ENCODE peak calls at places on chromosomes 5 and 9, in four cellular contexts. One of them, this sample, is unnamed.

GRCh38 chr5:77214151-77214550 is 3.7 kb downstream of the PDE8B start:
- DNase-seq in HT-29: no peak
- DNase-seq in cerebellum: no peak
- DNase-seq in activated naive CD8-positive, alpha-beta T cell treated with anti-CD3 and anti-CD28 coated beads, Interleukin-2, amount 10 ng/mL, durations not matched to agents 7 days and 5 days: no peak
- DNase-seq in this sample: no peak

GRCh38 chr9:113668057-113668456 is 204.5 kb downstream of the RGS3 start:
- DNase-seq in activated naive CD8-positive, alpha-beta T cell treated with anti-CD3 and anti-CD28 coated beads, Interleukin-2, amount 10 ng/mL, durations not matched to agents 7 days and 5 days: no peak
- DNase-seq in HT-29: no peak
- DNase-seq in cerebellum: no peak
- DNase-seq in this sample: no peak

GRCh38 chr5:10600629-10601245 is 36.9 kb downstream of the ANKRD33B start:
- DNase-seq in cerebellum: no peak
- DNase-seq in HT-29: peak; percentile 22
- DNase-seq in activated naive CD8-positive, alpha-beta T cell treated with anti-CD3 and anti-CD28 coated beads, Interleukin-2, amount 10 ng/mL, durations not matched to agents 7 days and 5 days: no peak
- DNase-seq in this sample: peak; percentile 55

GRCh38 chr9:116156621-116157314 is 3.2 kb downstream of the PAPPA start:
- DNase-seq in HT-29: peak; percentile 45
- DNase-seq in cerebellum: peak; percentile 93
- DNase-seq in activated naive CD8-positive, alpha-beta T cell treated with anti-CD3 and anti-CD28 coated beads, Interleukin-2, amount 10 ng/mL, durations not matched to agents 7 days and 5 days: no peak
- DNase-seq in this sample: no peak

GRCh38 chr9:13128266-13128825 is 151.1 kb downstream of the MPDZ start:
- DNase-seq in HT-29: no peak
- DNase-seq in activated naive CD8-positive, alpha-beta T cell treated with anti-CD3 and anti-CD28 coated beads, Interleukin-2, amount 10 ng/mL, durations not matched to agents 7 days and 5 days: no peak
- DNase-seq in cerebellum: no peak
- DNase-seq in this sample: no peak

GRCh38 chr5:173025651-173026050 is 30.5 kb upstream of the CREBRF start:
- DNase-seq in HT-29: no peak
- DNase-seq in activated naive CD8-positive, alpha-beta T cell treated with anti-CD3 and anti-CD28 coated beads, Interleukin-2, amount 10 ng/mL, durations not matched to agents 7 days and 5 days: no peak
- DNase-seq in cerebellum: no peak
- DNase-seq in this sample: no peak

GRCh38 chr5:121273818-121274433 is 577.8 kb upstream of the FTMT start:
- DNase-seq in cerebellum: no peak
- DNase-seq in activated naive CD8-positive, alpha-beta T cell treated with anti-CD3 and anti-CD28 coated beads, Interleukin-2, amount 10 ng/mL, durations not matched to agents 7 days and 5 days: no peak
- DNase-seq in HT-29: peak; percentile 87
- DNase-seq in this sample: no peak

GRCh38 chr9:3827175-3827574 is 301.4 kb upstream of the RFX3 start:
- DNase-seq in cerebellum: no peak
- DNase-seq in HT-29: peak; percentile 93
- DNase-seq in activated naive CD8-positive, alpha-beta T cell treated with anti-CD3 and anti-CD28 coated beads, Interleukin-2, amount 10 ng/mL, durations not matched to agents 7 days and 5 days: no peak
- DNase-seq in this sample: no peak

GRCh38 chr5:173829826-173830225 is 58.3 kb upstream of the CPEB4 start:
- DNase-seq in activated naive CD8-positive, alpha-beta T cell treated with anti-CD3 and anti-CD28 coated beads, Interleukin-2, amount 10 ng/mL, durations not matched to agents 7 days and 5 days: no peak
- DNase-seq in HT-29: no peak
- DNase-seq in cerebellum: no peak
- DNase-seq in this sample: no peak

GRCh38 chr5:126959188-126959587 is 71.2 kb downstream of the MARCHF3 start:
- DNase-seq in cerebellum: no peak
- DNase-seq in HT-29: no peak
- DNase-seq in activated naive CD8-positive, alpha-beta T cell treated with anti-CD3 and anti-CD28 coated beads, Interleukin-2, amount 10 ng/mL, durations not matched to agents 7 days and 5 days: no peak
- DNase-seq in this sample: no peak

GRCh38 chr5:6704361-6704851 is 8.8 kb upstream of the TENT4A start:
- DNase-seq in cerebellum: no peak
- DNase-seq in activated naive CD8-positive, alpha-beta T cell treated with anti-CD3 and anti-CD28 coated beads, Interleukin-2, amount 10 ng/mL, durations not matched to agents 7 days and 5 days: no peak
- DNase-seq in HT-29: no peak
- DNase-seq in this sample: no peak

GRCh38 chr5:37490931-37491330 is 111.8 kb downstream of the WDR70 start:
- DNase-seq in HT-29: no peak
- DNase-seq in cerebellum: peak; percentile 10
- DNase-seq in activated naive CD8-positive, alpha-beta T cell treated with anti-CD3 and anti-CD28 coated beads, Interleukin-2, amount 10 ng/mL, durations not matched to agents 7 days and 5 days: no peak
- DNase-seq in this sample: no peak

GRCh38 chr9:35318741-35319140 is 156.9 kb downstream of the UNC13B start:
- DNase-seq in cerebellum: no peak
- DNase-seq in activated naive CD8-positive, alpha-beta T cell treated with anti-CD3 and anti-CD28 coated beads, Interleukin-2, amount 10 ng/mL, durations not matched to agents 7 days and 5 days: no peak
- DNase-seq in HT-29: no peak
- DNase-seq in this sample: no peak

GRCh38 chr9:77020438-77021264 is 1.2 kb downstream of the FOXB2 start:
- DNase-seq in cerebellum: no peak
- DNase-seq in activated naive CD8-positive, alpha-beta T cell treated with anti-CD3 and anti-CD28 coated beads, Interleukin-2, amount 10 ng/mL, durations not matched to agents 7 days and 5 days: peak; percentile 47
- DNase-seq in HT-29: no peak
- DNase-seq in this sample: no peak

GRCh38 chr9:95615246-95615645 is 98.5 kb upstream of the PTCH1 start:
- DNase-seq in activated naive CD8-positive, alpha-beta T cell treated with anti-CD3 and anti-CD28 coated beads, Interleukin-2, amount 10 ng/mL, durations not matched to agents 7 days and 5 days: no peak
- DNase-seq in HT-29: no peak
- DNase-seq in cerebellum: no peak
- DNase-seq in this sample: no peak

GRCh38 chr5:79849486-79850315 is 141.4 kb downstream of the MTX3 start:
- DNase-seq in activated naive CD8-positive, alpha-beta T cell treated with anti-CD3 and anti-CD28 coated beads, Interleukin-2, amount 10 ng/mL, durations not matched to agents 7 days and 5 days: no peak
- DNase-seq in cerebellum: no peak
- DNase-seq in HT-29: no peak
- DNase-seq in this sample: no peak

GRCh38 chr9:78559449-78559885 is 262.5 kb downstream of the PSAT1 start:
- DNase-seq in HT-29: no peak
- DNase-seq in cerebellum: no peak
- DNase-seq in activated naive CD8-positive, alpha-beta T cell treated with anti-CD3 and anti-CD28 coated beads, Interleukin-2, amount 10 ng/mL, durations not matched to agents 7 days and 5 days: no peak
- DNase-seq in this sample: no peak

GRCh38 chr5:40041452-40041851 is 616.7 kb upstream of the DAB2 start:
- DNase-seq in cerebellum: no peak
- DNase-seq in HT-29: no peak
- DNase-seq in activated naive CD8-positive, alpha-beta T cell treated with anti-CD3 and anti-CD28 coated beads, Interleukin-2, amount 10 ng/mL, durations not matched to agents 7 days and 5 days: no peak
- DNase-seq in this sample: no peak

GRCh38 chr5:161086456-161086855 is 234.4 kb upstream of the ATP10B start:
- DNase-seq in activated naive CD8-positive, alpha-beta T cell treated with anti-CD3 and anti-CD28 coated beads, Interleukin-2, amount 10 ng/mL, durations not matched to agents 7 days and 5 days: no peak
- DNase-seq in HT-29: no peak
- DNase-seq in cerebellum: no peak
- DNase-seq in this sample: no peak

This sample was measured in RPMI8226.